ENCODE peak calls at places on chromosome 21, in ten cellular contexts. Q is fibroblast of lung, I is AG09319, O is OCI-LY7, Y is choroid plexus epithelial cell, P is nephron progenitor cell, T is astrocyte of the spinal cord, L is WTC11, U is K562, E is RWPE1. J is an unnamed sample.

GRCh38 chr21:37412603-37413360 is 46.2 kb downstream of the DYRK1A start:
- DNase-seq in Q (peak), I (peak), O (no peak), Y (peak), P (no peak), T (peak), L (no peak), U (no peak), E (no peak), J (no peak)

GRCh38 chr21:42199488-42200463 is 19.2 kb upstream of the ABCG1 start:
- DNase-seq in Q (peak), I (peak), O (peak), Y (peak), P (no peak), T (peak), L (no peak), U (no peak), E (peak), J (no peak)

GRCh38 chr21:23522750-23523149 is 2084.5 kb downstream of the MRPL39 start:
- DNase-seq in Q (no peak), I (no peak), O (no peak), Y (no peak), P (no peak), T (no peak), L (no peak), U (no peak), E (no peak), J (no peak)

GRCh38 chr21:44301093-44301492 is 1.2 kb downstream of the PFKL start:
- DNase-seq in Q (no peak), I (no peak), O (peak), Y (no peak), P (no peak), T (no peak), L (peak), U (no peak), E (no peak), J (no peak)

GRCh38 chr21:44400791-44401385 is 47.5 kb downstream of the TRPM2 start:
- DNase-seq in Q (no peak), I (no peak), O (no peak), Y (no peak), P (no peak), T (no peak), L (no peak), U (no peak), E (no peak), J (no peak)

GRCh38 chr21:33587792-33588484 is 546 bp downstream of the DONSON start:
- DNase-seq in Q (peak), I (no peak), O (peak), Y (peak), P (peak), T (peak), L (peak), U (peak), E (peak), J (peak)

GRCh38 chr21:38955495-38955894 is 149.8 kb downstream of the ETS2 start:
- DNase-seq in Q (peak), I (no peak), O (no peak), Y (peak), P (no peak), T (no peak), L (no peak), U (no peak), E (peak), J (no peak)

GRCh38 chr21:43369124-43369523 is 57.8 kb downstream of the SIK1 start:
- DNase-seq in Q (no peak), I (no peak), O (no peak), Y (peak), P (no peak), T (no peak), L (no peak), U (no peak), E (no peak), J (no peak)

GRCh38 chr21:35619184-35619583 is 441.1 kb downstream of the SETD4 start:
- DNase-seq in Q (no peak), I (no peak), O (no peak), Y (peak), P (no peak), T (peak), L (no peak), U (no peak), E (peak), J (no peak)

GRCh38 chr21:29102791-29103257 is 27.6 kb upstream of the MAP3K7CL start:
- DNase-seq in Q (peak), I (no peak), O (no peak), Y (peak), P (no peak), T (peak), L (no peak), U (no peak), E (no peak), J (no peak)

GRCh38 chr21:29105218-29105617 is 25.2 kb upstream of the MAP3K7CL start:
- DNase-seq in Q (no peak), I (no peak), O (no peak), Y (peak), P (no peak), T (no peak), L (no peak), U (no peak), E (peak), J (no peak)

GRCh38 chr21:29104239-29104708 is 26.2 kb upstream of the MAP3K7CL start:
- DNase-seq in Q (no peak), I (no peak), O (no peak), Y (peak), P (no peak), T (no peak), L (no peak), U (no peak), E (no peak), J (no peak)
- TF ChIP-seq CTCF in Q (no peak), I (no peak), O (no peak), Y (peak), P (no peak), T (peak), L (no peak), U (no peak), E (no peak), J (no peak)

GRCh38 chr21:40118527-40118926 is 251.3 kb downstream of the PCP4 start:
- DNase-seq in Q (no peak), I (no peak), O (no peak), Y (no peak), P (no peak), T (no peak), L (no peak), U (no peak), E (peak), J (no peak)

GRCh38 chr21:40115775-40116174 is 248.5 kb downstream of the PCP4 start:
- DNase-seq in Q (no peak), I (no peak), O (no peak), Y (no peak), P (no peak), T (no peak), L (no peak), U (no peak), E (no peak), J (no peak)

GRCh38 chr21:40117236-40117635 is 250.0 kb downstream of the PCP4 start:
- DNase-seq in Q (no peak), I (no peak), O (no peak), Y (no peak), P (no peak), T (no peak), L (no peak), U (no peak), E (no peak), J (no peak)

GRCh38 chr21:40120944-40121575 is 253.8 kb downstream of the PCP4 start:
- DNase-seq in Q (peak), I (no peak), O (peak), Y (peak), P (no peak), T (peak), L (no peak), U (peak), E (no peak), J (no peak)
- TF ChIP-seq CTCF in Q (peak), I (peak), O (peak), Y (peak), P (peak), T (peak), L (peak), U (peak), E (peak), J (peak)

GRCh38 chr21:45629046-45629981 is 14.2 kb upstream of the PCBP3 start:
- DNase-seq in Q (no peak), I (no peak), O (no peak), Y (no peak), P (no peak), T (no peak), L (no peak), U (no peak), E (no peak), J (no peak)
- TF ChIP-seq CTCF in Q (no peak), I (no peak), O (no peak), Y (no peak), P (no peak), T (no peak), L (no peak), U (no peak), E (no peak), J (no peak)

GRCh38 chr21:17114019-17114418 is 398.8 kb upstream of the CXADR start:
- DNase-seq in Q (no peak), I (no peak), O (no peak), Y (no peak), P (no peak), T (no peak), L (no peak), U (no peak), E (no peak), J (no peak)

GRCh38 chr21:17118638-17119384 is 394.0 kb upstream of the CXADR start:
- DNase-seq in Q (no peak), I (no peak), O (no peak), Y (no peak), P (no peak), T (no peak), L (no peak), U (no peak), E (no peak), J (no peak)

GRCh38 chr21:17119466-17120297 is 393.2 kb upstream of the CXADR start:
- DNase-seq in Q (no peak), I (no peak), O (no peak), Y (no peak), P (no peak), T (no peak), L (no peak), U (no peak), E (no peak), J (no peak)
- TF ChIP-seq CTCF in Q (no peak), I (no peak), O (no peak), Y (no peak), P (no peak), T (no peak), L (no peak), U (no peak), E (no peak), J (no peak)

GRCh38 chr21:28086861-28087581 is 905.7 kb downstream of the LTN1 start:
- DNase-seq in Q (no peak), I (no peak), O (peak), Y (no peak), P (no peak), T (no peak), L (no peak), U (no peak), E (no peak), J (no peak)

GRCh38 chr21:28084951-28085350 is 907.7 kb downstream of the LTN1 start:
- DNase-seq in Q (peak), I (no peak), O (no peak), Y (no peak), P (no peak), T (no peak), L (no peak), U (no peak), E (no peak), J (no peak)

GRCh38 chr21:28078126-28078525 is 914.6 kb downstream of the LTN1 start:
- DNase-seq in Q (no peak), I (no peak), O (no peak), Y (no peak), P (no peak), T (no peak), L (no peak), U (no peak), E (no peak), J (no peak)

GRCh38 chr21:28083350-28083749 is 909.3 kb downstream of the LTN1 start:
- DNase-seq in Q (no peak), I (no peak), O (no peak), Y (no peak), P (no peak), T (no peak), L (no peak), U (no peak), E (no peak), J (no peak)
- TF ChIP-seq CTCF in Q (no peak), I (no peak), O (no peak), Y (no peak), P (no peak), T (no peak), L (no peak), U (no peak), E (no peak), J (no peak)

DNA sequence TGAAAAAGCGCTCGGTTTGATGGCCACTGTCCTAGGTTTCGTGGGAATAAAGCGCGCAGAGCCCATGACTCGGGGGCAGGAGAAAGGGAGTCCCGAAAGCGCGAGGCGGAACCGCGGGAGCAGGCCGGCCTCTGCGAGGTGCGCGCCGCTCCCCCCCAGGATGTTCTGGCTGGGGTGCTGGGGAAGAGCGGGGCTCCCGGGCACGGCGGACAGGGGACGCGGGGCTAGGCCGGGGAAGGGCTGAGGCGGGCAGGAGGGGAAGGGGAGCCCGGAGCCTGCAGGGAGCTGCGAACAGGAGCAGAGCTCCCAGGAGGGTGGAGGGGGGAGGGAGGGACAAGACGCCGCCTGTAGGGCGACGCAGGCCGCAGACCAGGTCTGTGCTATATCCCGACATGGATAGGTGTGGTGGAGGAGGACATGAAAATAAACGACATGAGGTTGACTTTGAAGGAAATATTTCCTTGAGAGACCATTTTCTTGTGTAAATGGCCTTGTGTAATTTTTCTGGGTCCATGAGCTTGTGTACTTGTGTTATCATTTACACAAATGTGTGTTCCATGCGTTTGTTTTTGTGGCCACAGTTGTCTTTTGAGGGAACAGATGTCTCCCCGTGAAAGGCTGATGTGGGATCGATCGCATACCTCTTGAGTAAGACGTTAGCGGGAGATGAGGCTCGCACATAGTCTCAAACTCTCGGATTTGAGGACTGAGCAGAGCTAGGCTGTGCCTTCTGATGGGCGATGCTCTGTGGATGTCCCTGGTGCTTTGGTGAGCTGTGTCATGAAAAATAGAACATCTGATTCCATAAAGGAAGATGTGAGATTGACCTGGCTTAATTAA is 1.3 kb downstream of the PCNT start:
- DNase-seq in Q (peak), I (no peak), O (peak), Y (peak), P (peak), T (peak), L (peak), U (peak), E (peak), J (peak)
- TF ChIP-seq CTCF in Q (no peak), I (peak), O (peak), Y (peak), P (no peak), T (peak), L (no peak), U (peak), E (no peak), J (no peak)

GRCh38 chr21:26966978-26967913 is at the start of gene ADAMTS5:
- DNase-seq in Q (peak), I (peak), O (no peak), Y (peak), P (peak), T (peak), L (peak), U (no peak), E (peak), J (peak)
- TF ChIP-seq CTCF in Q (no peak), I (no peak), O (no peak), Y (no peak), P (no peak), T (no peak), L (no peak), U (no peak), E (no peak), J (no peak)

J was measured in progenitor cell of endocrine pancreas.